ENCODE peak calls at places on chromosomes 6 and 20, in ten cellular contexts. X, L, G, F, T, Y, U, S, E and D are unnamed samples.

GRCh38 chr6:43809417-43810305 is 39.6 kb downstream of the VEGFA start:
- DNase-seq in T (peak), E (peak), S (no peak), Y (no peak), X (no peak), F (no peak), G (no peak), L (no peak), U (no peak), D (peak)

GRCh38 chr6:13715444-13715883 is 3.8 kb upstream of the RANBP9 start:
- DNase-seq in U (no peak), L (no peak), G (peak), X (no peak), T (peak), Y (no peak), S (no peak), F (peak), E (no peak), D (no peak)

GRCh38 chr6:38187285-38187684 is 367.8 kb downstream of the ZFAND3 start:
- DNase-seq in G (no peak), E (no peak), U (no peak), T (no peak), L (no peak), F (no peak), S (peak), X (no peak), Y (peak), D (no peak)

GRCh38 chr6:138550346-138550767 is 51.1 kb upstream of the NHSL1 start:
- DNase-seq in Y (no peak), F (no peak), L (no peak), T (no peak), E (no peak), G (no peak), S (no peak), X (no peak), U (no peak), D (no peak)

GRCh38 chr6:99841297-99841696 is 152.7 kb downstream of the MCHR2 start:
- DNase-seq in Y (no peak), E (no peak), U (no peak), F (no peak), X (no peak), S (no peak), T (no peak), G (no peak), L (no peak), D (no peak)

GRCh38 chr6:134599079-134599478 is 281.2 kb upstream of the SGK1 start:
- DNase-seq in U (no peak), X (no peak), L (no peak), G (no peak), T (no peak), Y (no peak), S (no peak), F (no peak), E (no peak), D (no peak)

GRCh38 chr6:145600299-145600698 is 135.0 kb downstream of the EPM2A start:
- DNase-seq in T (no peak), L (no peak), Y (no peak), F (no peak), E (no peak), S (no peak), X (no peak), G (no peak), U (no peak), D (no peak)

GRCh38 chr6:33172307-33173227 is 19.7 kb downstream of the COL11A2 start:
- DNase-seq in X (peak), G (no peak), Y (no peak), S (peak), T (peak), E (peak), L (no peak), F (no peak), U (no peak), D (peak)

GRCh38 chr6:4125933-4126864 is 9.2 kb downstream of the ECI2 start:
- DNase-seq in F (no peak), G (peak), X (no peak), E (peak), T (peak), U (no peak), Y (no peak), L (no peak), S (peak), D (peak)

GRCh38 chr6:1614767-1615650 is 5.3 kb downstream of the FOXC1 start:
- DNase-seq in U (no peak), L (peak), E (no peak), X (no peak), G (peak), Y (no peak), S (peak), F (peak), T (no peak), D (no peak)

GRCh38 chr20:31860431-31861345 is 9.6 kb downstream of the DUSP15 start:
- DNase-seq in U (no peak), F (no peak), G (no peak), X (peak), S (peak), Y (peak), L (no peak), T (peak), E (no peak), D (no peak)

GRCh38 chr6:408599-409102 is 17.1 kb downstream of the IRF4 start:
- DNase-seq in T (no peak), S (peak), F (no peak), U (no peak), Y (no peak), G (peak), E (peak), X (no peak), L (peak), D (peak)

GRCh38 chr6:53437557-53438202 is 88.9 kb upstream of the ELOVL5 start:
- DNase-seq in G (peak), T (peak), U (no peak), Y (no peak), S (peak), X (peak), F (peak), E (peak), L (no peak), D (peak)

GRCh38 chr20:47956261-47956995 is 171.1 kb upstream of the SULF2 start:
- DNase-seq in X (no peak), Y (no peak), F (no peak), T (no peak), G (no peak), L (no peak), E (peak), S (no peak), U (no peak), D (no peak)

GRCh38 chr20:10488436-10489053 is 53.4 kb downstream of the SLX4IP start:
- DNase-seq in U (no peak), Y (no peak), F (no peak), E (no peak), L (no peak), S (no peak), G (peak), X (no peak), T (no peak), D (no peak)

GRCh38 chr6:75334266-75335040 is 49.9 kb upstream of the TMEM30A start:
- DNase-seq in E (peak), Y (no peak), G (no peak), S (peak), T (peak), F (no peak), X (no peak), L (no peak), U (no peak), D (peak)

GRCh38 chr6:89021629-89022028 is 58.2 kb upstream of the RNGTT start:
- DNase-seq in G (no peak), S (peak), U (no peak), E (no peak), F (no peak), X (peak), L (no peak), Y (no peak), T (no peak), D (no peak)

GRCh38 chr6:136547336-136547735 is 2.9 kb downstream of the MAP7 start:
- DNase-seq in G (peak), U (no peak), X (no peak), F (no peak), L (no peak), T (peak), S (peak), E (peak), Y (no peak), D (peak)

GRCh38 chr20:37161830-37162549 is 17.1 kb upstream of the RPN2 start:
- DNase-seq in Y (no peak), X (no peak), G (no peak), F (no peak), S (no peak), E (no peak), U (no peak), T (no peak), L (no peak), D (no peak)

GRCh38 chr6:53484409-53485280 is 60.3 kb downstream of the GCLC start:
- DNase-seq in S (peak), Y (no peak), X (peak), F (peak), E (peak), G (peak), L (peak), T (peak), U (peak), D (peak)

GRCh38 chr6:128039542-128039941 is 138.7 kb upstream of the THEMIS start:
- DNase-seq in F (no peak), L (no peak), E (no peak), Y (no peak), S (no peak), G (no peak), X (no peak), T (no peak), U (no peak), D (no peak)

GRCh38 chr20:41664584-41664983 is 46.4 kb upstream of the CHD6 start:
- DNase-seq in S (peak), G (peak), Y (no peak), X (no peak), U (no peak), L (no peak), E (peak), F (no peak), T (peak), D (peak)

GRCh38 chr20:51399138-51399890 is 143.2 kb downstream of the NFATC2 start:
- DNase-seq in Y (no peak), U (no peak), F (no peak), S (no peak), E (no peak), L (no peak), G (no peak), T (no peak), X (no peak), D (no peak)

GRCh38 chr20:20457392-20458126 is 89.7 kb downstream of the INSM1 start:
- DNase-seq in L (no peak), T (peak), S (no peak), G (no peak), Y (no peak), X (no peak), E (peak), F (no peak), U (no peak), D (peak)

GRCh38 chr6:35178932-35179832 is 34.6 kb upstream of the SCUBE3 start:
- DNase-seq in T (no peak), X (no peak), U (no peak), E (no peak), S (peak), L (no peak), G (no peak), Y (no peak), F (no peak), D (no peak)

GRCh38 chr6:30263734-30264133 is 50.5 kb upstream of the TRIM26 start:
- DNase-seq in U (no peak), F (no peak), T (peak), S (no peak), G (no peak), X (no peak), L (no peak), Y (no peak), E (peak), D (peak)

GRCh38 chr20:35286077-35286898 is 1.7 kb upstream of the EIF6 start:
- DNase-seq in E (no peak), U (no peak), L (no peak), S (no peak), F (no peak), G (no peak), X (no peak), T (no peak), Y (no peak), D (no peak)

GRCh38 chr6:38233161-38233791 is 406.5 kb downstream of the BTBD9 start:
- DNase-seq in T (peak), L (no peak), Y (no peak), G (no peak), X (no peak), U (no peak), S (no peak), F (no peak), E (peak), D (peak)

GRCh38 chr6:71228461-71229041 is 60.1 kb upstream of the OGFRL1 start:
- DNase-seq in U (no peak), X (no peak), T (peak), L (no peak), S (no peak), G (peak), Y (no peak), E (peak), F (no peak), D (peak)

GRCh38 chr20:45362804-45363610 is at the start of gene SYS1:
- DNase-seq in U (peak), L (peak), Y (peak), G (peak), E (peak), F (peak), X (peak), T (peak), S (peak), D (peak)

GRCh38 chr6:158638393-158638792 is 6.2 kb downstream of the DYNLT1 start:
- DNase-seq in X (no peak), S (no peak), G (no peak), U (no peak), E (no peak), F (no peak), T (no peak), L (no peak), Y (no peak), D (no peak)

GRCh38 chr6:46985943-46986342 is 56.2 kb downstream of the ADGRF1 start:
- DNase-seq in T (peak), E (no peak), S (no peak), L (no peak), X (no peak), Y (no peak), U (no peak), F (no peak), G (no peak), D (peak)

GRCh38 chr6:57221936-57222683 is at the start of gene RAB23:
- DNase-seq in X (peak), F (peak), T (peak), Y (peak), L (peak), S (peak), U (peak), E (peak), G (peak), D (peak)

GRCh38 chr6:105388392-105388791 is 14.5 kb downstream of the PREP start:
- DNase-seq in F (no peak), L (no peak), G (no peak), S (no peak), U (no peak), E (no peak), T (no peak), Y (no peak), X (no peak), D (no peak)

GRCh38 chr6:2858678-2859324 is 17.1 kb upstream of the SERPINB1 start:
- DNase-seq in E (peak), S (no peak), G (no peak), X (no peak), Y (no peak), L (no peak), F (peak), U (no peak), T (no peak), D (no peak)